ENCODE peak calls at places on chromosomes 4 and X, in five cellular contexts. R is astrocyte, B is lower lobe of right lung, F is left lung, K is prostate gland. I is an unnamed sample. For H3K36me3, the result is how much of the 10 kb centered on the place peaks cover.

GRCh38 chrX:143854006-143854405 is 29.9 kb upstream of the UBE2NL start:
- DNase-seq in R (peak), B (no peak), F (no peak), K (no peak), I (peak)

GRCh38 chr4:108885211-108885610 is 122.4 kb upstream of the ETNPPL start:
- DNase-seq in R (peak), B (no peak), F (no peak), K (no peak), I (no peak)

GRCh38 chr4:40193018-40193571 is 3.7 kb upstream of the RHOH start:
- DNase-seq in R (no peak), B (no peak), F (no peak), K (no peak), I (no peak)

GRCh38 chrX:110182362-110182761 is 135.5 kb downstream of the AMMECR1 start:
- DNase-seq in R (no peak), B (no peak), F (no peak), K (no peak), I (no peak)

GRCh38 chr4:181148470-181148869 is 1094.7 kb upstream of the TENM3 start:
- DNase-seq in R (no peak), B (no peak), F (no peak), K (no peak), I (no peak)

GRCh38 chr4:108056418-108056817 is 66.7 kb downstream of the HADH start:
- DNase-seq in R (no peak), B (no peak), F (no peak), K (no peak), I (no peak)

GRCh38 chr4:169253904-169254303 is 16.9 kb downstream of the SH3RF1 start:
- DNase-seq in R (peak), B (no peak), F (no peak), K (no peak), I (peak)

GRCh38 chrX:123803331-123803983 is 56.4 kb upstream of the XIAP start:
- DNase-seq in R (peak), B (no peak), F (no peak), K (peak), I (peak)

GRCh38 chrX:115561605-115562491 is 874 bp downstream of the PLS3 start:
- DNase-seq in R (no peak), B (peak), F (peak), K (peak), I (no peak)

GRCh38 chr4:8580321-8581093 is at the start of gene GPR78:
- DNase-seq in R (peak), B (peak), F (peak), K (no peak), I (no peak)

GRCh38 chrX:40116925-40117324 is 19.2 kb upstream of the BCOR start:
- DNase-seq in R (no peak), B (no peak), F (no peak), K (no peak), I (no peak)

GRCh38 chr4:88101165-88101564 is 57.3 kb downstream of the ABCG2 start:
- DNase-seq in R (no peak), B (no peak), F (no peak), K (no peak), I (no peak)

GRCh38 chrX:84956304-84956703 is 47.4 kb upstream of the APOOL start:
- DNase-seq in R (no peak), B (no peak), F (no peak), K (no peak), I (no peak)

GRCh38 chr4:54678826-54679225 is 21.1 kb downstream of the KIT start:
- DNase-seq in R (no peak), B (no peak), F (no peak), K (no peak), I (no peak)

GRCh38 chr4:80309301-80310004 is 26.1 kb upstream of the CFAP299 start:
- DNase-seq in R (peak), B (no peak), F (no peak), K (no peak), I (peak)

GRCh38 chrX:530726-531610 is 99.6 kb upstream of the SHOX start:
- DNase-seq in R (no peak), B (no peak), F (no peak), K (no peak), I (no peak)

GRCh38 chr4:77264826-77265225 is 107.8 kb downstream of the CCNG2 start:
- DNase-seq in R (no peak), B (no peak), F (no peak), K (no peak), I (no peak)

GRCh38 chrX:44068043-44068442 is 94.9 kb upstream of the NDP start:
- DNase-seq in R (no peak), B (no peak), F (no peak), K (no peak), I (no peak)

GRCh38 chr4:100811046-100811445 is 293.2 kb upstream of the EMCN start:
- DNase-seq in R (no peak), B (no peak), F (no peak), K (no peak), I (no peak)

GRCh38 chr4:167032876-167033275 is 201.4 kb downstream of the SPOCK3 start:
- DNase-seq in R (peak), B (no peak), F (no peak), K (no peak), I (no peak)

GRCh38 chrX:39859991-39860861 is 237.5 kb downstream of the BCOR start:
- DNase-seq in R (peak), B (no peak), F (no peak), K (no peak), I (no peak)

GRCh38 chrX:110021180-110022022 is 18.5 kb downstream of the TMEM164 start:
- DNase-seq in R (peak), B (no peak), F (no peak), K (no peak), I (no peak)

GRCh38 chrX:135275973-135276372 is 24.1 kb downstream of the ETDA start:
- DNase-seq in R (no peak), B (no peak), F (no peak), K (no peak), I (no peak)

GRCh38 chr4:123701046-123701445 is 304.5 kb downstream of the SPRY1 start:
- DNase-seq in R (no peak), B (no peak), F (no peak), K (no peak), I (no peak)

GRCh38 chrX:65821721-65822496 is 154.5 kb downstream of the MSN start:
- DNase-seq in R (no peak), B (peak), F (peak), K (peak), I (no peak)

GRCh38 chr4:14165253-14165942 is 537.9 kb upstream of the BOD1L1 start:
- DNase-seq in R (no peak), B (no peak), F (no peak), K (no peak), I (no peak)

GRCh38 chrX:21490341-21490740 is 116.1 kb downstream of the CNKSR2 start:
- DNase-seq in R (peak), B (no peak), F (no peak), K (no peak), I (no peak)

GRCh38 chr4:82401600-82401999 is 27.8 kb upstream of the HNRNPD start:
- DNase-seq in R (no peak), B (no peak), F (no peak), K (no peak), I (no peak)

GRCh38 chr4:34148322-34148908 is 2095.9 kb downstream of the ARAP2 start:
- DNase-seq in R (no peak), B (no peak), F (no peak), K (no peak), I (no peak)

GRCh38 chr4:185809517-185810071 is 2.4 kb downstream of the SORBS2 start:
- DNase-seq in R (no peak), B (no peak), F (no peak), K (no peak), I (no peak)

GRCh38 chr4:185805979-185806378 is 6.0 kb downstream of the SORBS2 start:
- DNase-seq in R (no peak), B (no peak), F (no peak), K (no peak), I (no peak)

GRCh38 chr4:185813133-185813532 is 1.1 kb upstream of the SORBS2 start:
- DNase-seq in R (no peak), B (no peak), F (no peak), K (no peak), I (no peak)

GRCh38 chr4:185811509-185812364 is at the start of gene SORBS2:
- DNase-seq in R (peak), B (peak), F (peak), K (peak), I (no peak)

DNA sequence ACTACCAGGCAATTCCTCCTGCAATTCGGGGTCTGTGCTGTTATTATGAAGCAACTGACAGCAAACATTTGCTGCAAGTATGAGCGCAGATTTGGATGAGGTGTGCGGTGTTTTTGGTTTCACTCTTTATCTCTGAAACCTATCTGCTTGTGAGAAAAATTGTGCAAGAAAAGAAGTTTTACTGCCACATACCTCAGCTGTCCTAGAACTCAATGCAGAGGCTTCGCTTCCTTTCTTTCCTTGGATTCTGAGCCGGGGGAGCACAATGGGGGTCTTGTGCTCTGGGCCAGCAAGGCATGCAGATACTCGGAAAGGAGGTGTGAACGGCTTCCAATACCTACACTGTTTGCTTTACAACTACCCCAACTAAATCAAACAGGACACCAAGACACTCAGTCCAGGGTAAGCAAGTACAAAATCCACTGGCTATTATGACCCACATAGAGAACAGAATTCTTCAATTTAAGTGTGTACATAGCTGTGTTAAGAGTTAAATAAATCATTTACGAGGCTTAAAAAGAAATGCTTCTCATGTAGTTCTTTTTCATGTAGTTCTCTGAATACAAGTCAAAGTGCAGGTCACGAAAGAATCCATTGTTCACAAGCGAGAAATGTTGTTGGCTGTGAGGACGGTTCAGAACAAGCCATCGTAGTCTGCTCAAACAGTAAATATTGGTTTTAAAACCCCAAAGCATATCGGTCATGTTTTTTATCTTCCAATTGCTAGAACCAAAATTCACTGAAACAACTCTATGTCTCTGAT is 1.1 kb downstream of the SORBS2 start:
- DNase-seq in R (no peak), B (no peak), F (no peak), K (no peak), I (no peak)
- H3K4me3 ChIP-seq in R (peak), B (peak), F (peak), K (peak), I (no peak)

DNA sequence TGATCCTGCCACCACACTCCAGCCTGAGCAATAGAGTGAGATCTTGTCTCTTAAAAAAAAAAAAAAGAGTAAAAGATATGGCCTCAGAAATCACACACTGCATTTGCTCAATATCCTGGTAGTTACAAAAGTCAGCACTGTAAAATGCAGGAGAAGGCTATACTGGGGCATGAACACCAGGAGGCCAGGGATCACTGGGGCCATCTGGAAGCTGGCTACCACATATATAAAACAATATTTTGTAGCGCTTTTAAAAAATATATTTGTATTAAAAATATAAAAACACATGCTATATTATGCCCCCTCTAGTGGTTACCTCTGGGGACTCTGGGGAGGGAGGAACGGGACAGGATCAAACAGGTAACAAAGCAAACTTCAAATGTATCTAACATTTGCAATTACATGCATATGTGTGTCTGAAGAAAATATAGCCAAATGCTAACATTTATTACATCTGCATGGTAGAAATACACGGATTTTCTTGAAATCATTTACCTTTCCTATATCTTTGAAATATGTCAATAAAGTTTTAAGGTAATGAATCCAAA is 4.0 kb downstream of the C4orf46 start:
- DNase-seq in R (no peak), B (no peak), F (no peak), K (no peak), I (no peak)
- TF ChIP-seq CTCF in R (peak), B (peak), F (peak), K (no peak), I (peak)

DNA sequence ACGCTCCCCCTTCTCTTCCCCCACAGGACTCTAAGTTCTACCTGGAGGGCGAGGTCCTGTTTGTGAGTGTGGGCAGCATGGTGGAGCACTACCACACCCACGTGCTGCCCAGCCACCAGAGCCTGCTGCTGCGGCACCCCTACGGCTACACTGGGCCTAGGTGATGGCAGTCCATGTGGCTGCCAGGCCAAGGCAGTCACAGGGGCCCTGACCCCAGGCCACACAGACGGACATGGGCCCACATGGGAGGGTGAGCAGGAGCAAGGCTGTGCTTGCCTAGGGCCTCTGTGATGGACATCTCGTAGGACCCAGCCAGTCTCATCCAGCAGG is 10.0 kb upstream of the ADD1 start:
- DNase-seq in R (no peak), B (peak), F (peak), K (no peak), I (no peak)
- H3K36me3 ChIP-seq in R (under half), B (half or more), F (under half), K (under half), I (under half)

GRCh38 chr4:1245481-1246051 is 3.4 kb downstream of the CTBP1 start:
- DNase-seq in R (no peak), B (peak), F (no peak), K (no peak), I (no peak)
- H3K4me3 ChIP-seq in R (no peak), B (peak), F (no peak), K (no peak), I (no peak)

GRCh38 chr4:6892190-6892908 is 17.3 kb upstream of the TBC1D14 start:
- DNase-seq in R (peak), B (peak), F (peak), K (peak), I (no peak)
- TF ChIP-seq CTCF in R (no peak), B (peak), F (no peak), K (no peak), I (peak)

DNA sequence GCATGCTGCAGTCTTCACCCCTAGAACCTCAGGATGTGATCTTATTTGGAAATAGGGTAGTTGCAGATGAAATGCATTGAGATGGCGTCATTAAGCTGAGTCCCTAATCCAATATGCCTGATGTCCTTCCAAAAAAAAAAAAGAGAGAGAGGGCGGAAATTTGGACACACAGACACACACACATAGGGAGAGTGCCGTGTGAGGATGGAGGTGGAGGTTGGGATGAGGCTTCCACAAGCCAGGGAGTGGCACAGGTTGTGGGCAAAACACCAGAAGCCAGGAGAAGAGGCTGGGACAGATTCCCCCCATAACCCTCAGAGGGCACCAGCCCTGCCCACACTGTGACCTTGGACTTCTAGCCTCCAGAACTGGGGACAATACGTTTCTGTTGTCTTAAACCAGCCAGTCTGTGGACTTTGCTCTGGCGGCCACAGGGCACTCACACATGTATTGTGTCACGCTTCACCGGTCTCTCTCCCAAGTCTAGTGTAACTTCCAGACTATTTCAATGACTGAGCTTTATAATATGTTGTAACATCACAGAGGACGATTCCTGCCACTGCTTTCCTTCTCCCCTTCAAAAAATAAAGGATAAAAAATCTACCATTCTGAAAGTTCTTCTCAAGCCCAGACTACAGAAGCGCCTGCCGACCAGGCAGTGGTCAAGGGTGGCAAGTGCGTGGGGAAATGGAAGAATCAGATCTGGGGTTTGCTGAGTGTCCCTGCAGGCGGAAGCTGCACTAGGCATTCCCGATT is 35.8 kb upstream of the MAN2B2 start:
- DNase-seq in R (no peak), B (no peak), F (no peak), K (no peak), I (no peak)
- H3K36me3 ChIP-seq in R (under half), B (under half), F (under half), K (under half), I (under half)

GRCh38 chrX:119687661-119688413 is 5.1 kb downstream of the SEPTIN6 start:
- DNase-seq in R (no peak), B (no peak), F (no peak), K (no peak), I (no peak)

GRCh38 chrX:119690921-119691716 is 1.8 kb downstream of the SEPTIN6 start:
- DNase-seq in R (peak), B (no peak), F (no peak), K (no peak), I (no peak)

GRCh38 chrX:119692241-119693031 is 532 bp downstream of the SEPTIN6 start:
- DNase-seq in R (peak), B (peak), F (peak), K (peak), I (no peak)

GRCh38 chrX:119686087-119686639 is 6.8 kb downstream of the SEPTIN6 start:
- DNase-seq in R (no peak), B (no peak), F (no peak), K (no peak), I (no peak)

DNA sequence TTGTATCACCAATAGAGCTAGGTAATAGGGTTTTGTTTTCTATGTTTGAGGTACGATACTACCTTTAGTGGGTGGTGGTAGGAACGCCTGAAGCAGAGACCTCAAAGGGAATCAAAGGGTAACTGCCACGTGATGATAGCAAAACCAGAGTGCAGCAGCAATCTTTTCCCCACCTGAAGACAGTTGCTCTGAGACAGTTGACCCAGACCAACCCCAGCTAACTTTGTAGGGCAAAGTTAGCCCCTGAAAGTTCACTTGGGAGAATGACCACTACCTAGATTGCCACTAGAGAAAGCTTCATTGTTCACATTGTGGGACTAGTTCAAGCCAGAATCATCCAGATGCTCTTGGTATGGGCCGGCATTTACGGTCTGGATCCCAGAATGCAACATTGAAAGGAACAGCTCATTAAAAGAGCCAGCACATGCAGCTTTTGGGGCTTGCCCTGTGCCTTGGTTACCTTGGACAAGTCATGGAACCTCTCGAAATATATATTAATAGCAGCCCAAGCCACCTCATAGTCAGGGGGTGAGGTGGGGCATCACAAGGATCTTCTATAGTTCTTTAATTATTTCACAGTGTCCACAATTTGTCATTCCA is 4.0 kb downstream of the SEPTIN6 start:
- DNase-seq in R (no peak), B (no peak), F (no peak), K (no peak), I (no peak)
- H3K4me3 ChIP-seq in R (no peak), B (no peak), F (no peak), K (no peak), I (no peak)

GRCh38 chrX:50049228-50049627 is 126.8 kb downstream of the CLCN5 start:
- DNase-seq in R (no peak), B (no peak), F (no peak), K (no peak), I (no peak)

DNA sequence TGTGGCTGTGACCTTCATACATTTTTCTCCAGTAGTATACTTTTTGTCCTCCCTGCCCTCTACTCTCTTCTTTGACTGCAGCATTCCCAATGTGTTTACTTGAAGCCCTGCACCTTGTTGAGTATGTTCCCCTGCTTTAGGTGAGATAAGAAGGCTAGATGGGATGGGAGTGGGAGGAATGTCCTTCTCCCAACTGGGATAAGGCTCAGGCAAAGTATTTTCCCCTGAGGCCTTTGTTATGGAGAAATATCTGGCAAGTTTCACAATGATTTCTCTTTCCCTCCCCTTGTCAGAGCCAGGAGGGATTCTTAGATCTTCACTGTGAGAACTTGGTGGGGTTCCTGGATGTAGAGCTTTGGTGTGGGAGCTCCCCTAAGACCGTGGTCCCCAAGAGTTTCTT is 131.8 kb downstream of the CLCN5 start:
- DNase-seq in R (no peak), B (no peak), F (no peak), K (no peak), I (no peak)
- TF ChIP-seq CTCF in R (no peak), B (no peak), F (no peak), K (no peak), I (no peak)

GRCh38 chr4:106109929-106110328 is 206.1 kb downstream of the TBCK start:
- DNase-seq in R (no peak), B (no peak), F (no peak), K (no peak), I (no peak)

GRCh38 chr4:106104276-106104675 is 209.0 kb downstream of the NPNT start:
- DNase-seq in R (peak), B (no peak), F (no peak), K (no peak), I (no peak)

GRCh38 chr4:106105697-106106096 is 210.3 kb downstream of the TBCK start:
- DNase-seq in R (no peak), B (no peak), F (no peak), K (no peak), I (no peak)
- H3K36me3 ChIP-seq in R (under half), B (under half), F (under half), K (under half), I (under half)

GRCh38 chr4:3787489-3788365 is 21.5 kb downstream of the ADRA2C start:
- DNase-seq in R (no peak), B (no peak), F (no peak), K (no peak), I (no peak)
- H3K4me3 ChIP-seq in R (no peak), B (no peak), F (no peak), K (no peak), I (no peak)

I was measured in BJ.